ENCODE peak calls at places on chromosomes 1 and 21, in ten cellular contexts. I is CD8-positive, alpha-beta memory T cell; P is GM23338; G is cardiac fibroblast; B is left lung; N is astrocyte of the spinal cord; J is lung; T is SJSA1; C is PC-3; D is A673. X is an unnamed sample.
A peak's percentile ranks its signal among the peaks of the same experiment; 100 is the strongest.

GRCh38 chr1:82632164-82632563 is 831.4 kb downstream of the ADGRL2 start:
- DNase-seq in I (no peak), P (no peak), G (peak; percentile 36), B (no peak), N (no peak), J (no peak), T (no peak), C (peak; percentile 6), D (no peak), X (no peak)

GRCh38 chr1:227788279-227789041 is 27.0 kb upstream of the PRSS38 start:
- DNase-seq in I (no peak), P (peak; percentile 93), G (no peak), B (peak; percentile 89), N (peak; percentile 20), J (peak; percentile 80), T (peak; percentile 67), C (peak; percentile 86), D (peak; percentile 80), X (no peak)

GRCh38 chr1:59243544-59243943 is 53.4 kb upstream of the FGGY start:
- DNase-seq in I (no peak), P (no peak), G (no peak), B (no peak), N (no peak), J (no peak), T (no peak), C (no peak), D (no peak), X (no peak)

GRCh38 chr1:84689514-84690396 is 506 bp downstream of the SSX2IP start:
- DNase-seq in I (no peak), P (peak; percentile 77), G (peak; percentile 44), B (peak; percentile 67), N (peak; percentile 56), J (peak; percentile 49), T (peak; percentile 29), C (peak; percentile 35), D (peak; percentile 72), X (peak; percentile 55)

GRCh38 chr1:210251680-210252490 is 19.3 kb downstream of the SERTAD4 start:
- DNase-seq in I (no peak), P (peak; percentile 64), G (no peak), B (peak; percentile 40), N (no peak), J (no peak), T (no peak), C (no peak), D (no peak), X (no peak)

GRCh38 chr21:46422636-46423241 is 36.0 kb upstream of the DIP2A start:
- DNase-seq in I (no peak), P (no peak), G (no peak), B (no peak), N (no peak), J (no peak), T (no peak), C (no peak), D (no peak), X (no peak)

GRCh38 chr1:169086603-169087455 is 19.7 kb upstream of the ATP1B1 start:
- DNase-seq in I (no peak), P (no peak), G (peak; percentile 17), B (no peak), N (peak; percentile 42), J (no peak), T (no peak), C (no peak), D (no peak), X (peak; percentile 38)

GRCh38 chr1:6011946-6012258 is 19.7 kb upstream of the NPHP4 start:
- DNase-seq in I (no peak), P (no peak), G (no peak), B (no peak), N (no peak), J (no peak), T (no peak), C (no peak), D (no peak), X (no peak)

GRCh38 chr1:108117908-108118902 is 81.9 kb downstream of the SLC25A24 start:
- DNase-seq in I (no peak), P (no peak), G (peak; percentile 24), B (no peak), N (no peak), J (no peak), T (no peak), C (peak; percentile 73), D (peak; percentile 14), X (no peak)

GRCh38 chr1:64171797-64172281 is 31.6 kb upstream of the UBE2U start:
- DNase-seq in I (no peak), P (no peak), G (peak; percentile 68), B (no peak), N (peak; percentile 50), J (no peak), T (peak; percentile 52), C (peak; percentile 85), D (peak; percentile 77), X (no peak)

DNA sequence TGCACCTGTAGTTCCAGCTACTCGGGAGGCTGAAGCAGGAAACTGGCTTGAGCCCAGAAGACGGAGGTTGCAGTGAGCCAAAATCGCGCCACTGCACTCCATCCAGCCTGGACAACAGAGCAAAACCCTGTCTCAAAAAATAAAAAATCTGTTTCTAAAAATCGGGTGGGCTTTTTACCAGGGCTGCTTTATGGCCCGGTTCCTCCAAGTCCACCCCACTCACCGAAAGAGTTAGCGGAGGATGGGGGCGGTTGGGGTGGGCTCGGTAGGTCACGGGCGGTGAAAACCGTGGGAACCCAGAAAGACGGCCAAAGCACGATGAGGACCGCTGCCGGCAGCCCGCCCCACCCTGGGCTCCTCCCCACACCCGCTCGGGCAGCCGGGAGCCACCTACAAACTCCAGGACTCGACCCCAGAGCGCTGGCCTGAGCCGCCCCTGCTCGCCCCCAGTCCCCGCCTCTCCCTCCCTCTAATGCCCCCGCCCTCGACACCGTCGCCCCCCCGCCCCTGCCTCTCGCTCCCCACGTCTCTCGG is 846 bp upstream of the PER3 start:
- DNase-seq in I (no peak), P (peak; percentile 83), G (peak; percentile 36), B (peak; percentile 78), N (peak; percentile 20), J (peak; percentile 65), T (peak; percentile 26), C (peak; percentile 51), D (peak; percentile 27), X (peak; percentile 81)
- H3K4me3 ChIP-seq in I (peak overlapping the region; percentile 52), P (peak overlapping the region; percentile 70), G (peak overlapping the region; percentile 54), B (peak overlapping the region; percentile 54), N (peak overlapping the region; percentile 55), J (peak overlapping the region; percentile 49), T (peak overlapping the region; percentile 42), C (peak overlapping the region; percentile 73), D (peak overlapping the region; percentile 57), X (peak overlapping the region; percentile 17)

DNA sequence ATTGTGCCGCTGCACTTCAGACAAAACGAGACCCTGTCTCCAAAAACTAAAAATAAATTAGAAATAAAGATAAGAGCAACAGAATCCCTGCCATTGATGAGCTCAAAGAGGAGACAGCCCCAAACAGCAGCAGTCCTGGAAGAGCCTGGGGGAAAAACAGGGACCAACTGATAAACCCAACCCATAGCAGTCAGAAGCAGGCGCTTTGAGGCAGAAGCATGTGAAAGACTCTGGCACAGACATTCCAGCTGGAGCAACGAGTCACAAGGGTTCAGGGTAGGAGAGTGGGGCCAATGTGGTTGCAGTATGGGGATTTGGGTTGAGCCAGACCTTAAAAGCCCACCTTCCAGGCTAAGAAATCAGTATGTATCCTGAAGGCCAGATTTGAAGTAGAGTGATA is 78.5 kb downstream of the MPZL1 start:
- DNase-seq in I (no peak), P (no peak), G (no peak), B (no peak), N (no peak), J (no peak), T (no peak), C (no peak), D (no peak), X (no peak)
- H3K4me3 ChIP-seq in I (no peak overlapping the region), P (no peak overlapping the region), G (no peak overlapping the region), B (no peak overlapping the region), N (no peak overlapping the region), J (no peak overlapping the region), T (no peak overlapping the region), C (no peak overlapping the region), D (no peak overlapping the region), X (no peak overlapping the region)

GRCh38 chr1:172090511-172090817 is 249.2 kb downstream of the DNM3 start:
- DNase-seq in I (no peak), P (no peak), G (no peak), B (no peak), N (no peak), J (no peak), T (no peak), C (no peak), D (no peak), X (no peak)

GRCh38 chr1:172089768-172090510 is 248.6 kb downstream of the DNM3 start:
- DNase-seq in I (peak; percentile 29), P (peak; percentile 85), G (peak; percentile 73), B (peak; percentile 53), N (peak; percentile 73), J (peak; percentile 56), T (peak; percentile 42), C (peak; percentile 94), D (peak; percentile 65), X (peak; percentile 69)

DNA sequence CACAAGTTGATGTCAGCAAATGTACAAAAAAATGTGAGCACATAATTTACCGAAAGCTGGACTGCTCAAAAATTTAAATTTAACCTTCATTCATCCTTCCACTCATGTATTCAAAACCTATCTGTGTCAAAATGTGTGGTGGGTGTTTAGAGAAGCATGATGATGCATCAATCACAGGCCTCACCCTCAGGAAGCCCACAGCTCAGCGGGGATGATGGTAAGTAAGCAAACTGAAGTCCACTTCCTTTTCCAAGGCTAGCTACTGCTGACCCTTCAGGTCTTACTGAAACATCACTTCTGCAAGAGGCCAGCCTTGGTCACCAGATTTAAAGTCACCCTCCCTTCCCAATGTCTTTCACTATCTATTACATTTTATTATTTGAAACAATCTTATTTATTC is 254.5 kb downstream of the DNM3 start:
- DNase-seq in I (no peak), P (no peak), G (no peak), B (no peak), N (no peak), J (no peak), T (no peak), C (no peak), D (no peak), X (no peak)
- H3K4me3 ChIP-seq in I (no peak overlapping the region), P (no peak overlapping the region), G (no peak overlapping the region), B (no peak overlapping the region), N (no peak overlapping the region), J (no peak overlapping the region), T (no peak overlapping the region), C (no peak overlapping the region), D (no peak overlapping the region), X (no peak overlapping the region)

GRCh38 chr21:41167348-41168342 is at the start of gene BACE2:
- DNase-seq in I (no peak), P (peak; percentile 76), G (peak; percentile 72), B (peak; percentile 83), N (peak; percentile 74), J (peak; percentile 78), T (peak; percentile 23), C (peak; percentile 74), D (peak; percentile 57), X (peak; percentile 80)

GRCh38 chr21:41169701-41170100 is 1.7 kb downstream of the BACE2 start:
- DNase-seq in I (no peak), P (no peak), G (no peak), B (no peak), N (no peak), J (no peak), T (no peak), C (no peak), D (no peak), X (no peak)

GRCh38 chr21:41168391-41169257 is 664 bp downstream of the BACE2 start:
- DNase-seq in I (no peak), P (peak; percentile 65), G (peak; percentile 64), B (peak; percentile 59), N (peak; percentile 62), J (peak; percentile 46), T (no peak), C (peak; percentile 61), D (peak; percentile 38), X (peak; percentile 54)

GRCh38 chr21:41170442-41170841 is 2.5 kb downstream of the BACE2 start:
- DNase-seq in I (no peak), P (peak; percentile 74), G (peak; percentile 54), B (no peak), N (peak; percentile 25), J (peak; percentile 44), T (no peak), C (peak; percentile 71), D (peak; percentile 4), X (peak; percentile 79)

GRCh38 chr21:41169258-41169576 is 1.3 kb downstream of the BACE2 start:
- DNase-seq in I (no peak), P (no peak), G (no peak), B (no peak), N (no peak), J (no peak), T (no peak), C (no peak), D (no peak), X (no peak)
- H3K4me3 ChIP-seq in I (no peak overlapping the region), P (peak overlapping the region; percentile 81), G (peak overlapping the region; percentile 87), B (peak overlapping the region; percentile 21), N (peak overlapping the region; percentile 71), J (peak overlapping the region; percentile 32), T (no peak overlapping the region), C (peak overlapping the region; percentile 80), D (peak overlapping the region; percentile 55), X (peak overlapping the region; percentile 55)